ENCODE peak calls at places on chromosomes 11 and 22, in ten cellular contexts. One of them, this sample, is unnamed.
A peak's percentile ranks its signal among the peaks of the same experiment; 100 is the strongest.

GRCh38 chr11:17036666-17037658 is 22.7 kb upstream of the PLEKHA7 start:
- DNase-seq in heart right ventricle: no peak
- DNase-seq in neuronal stem cell: no peak
- DNase-seq in stomach: peak; percentile 60
- DNase-seq in adrenal gland: no peak
- DNase-seq in BE2C: no peak
- DNase-seq in H1: peak; percentile 66
- DNase-seq in right atrium auricular region: no peak
- DNase-seq in SJSA1: no peak
- DNase-seq in effector memory CD4-positive, alpha-beta T cell: no peak
- DNase-seq in this sample: peak; percentile 43

GRCh38 chr11:117999354-117999993 is 13.3 kb downstream of the IL10RA start:
- DNase-seq in heart right ventricle: no peak
- DNase-seq in neuronal stem cell: no peak
- DNase-seq in stomach: no peak
- DNase-seq in adrenal gland: no peak
- DNase-seq in BE2C: no peak
- DNase-seq in H1: no peak
- DNase-seq in right atrium auricular region: no peak
- DNase-seq in SJSA1: no peak
- DNase-seq in effector memory CD4-positive, alpha-beta T cell: no peak
- DNase-seq in this sample: no peak

GRCh38 chr11:62444271-62444833 is 25.5 kb downstream of the SCGB1A1 start:
- DNase-seq in heart right ventricle: peak; percentile 61
- DNase-seq in neuronal stem cell: no peak
- DNase-seq in stomach: peak; percentile 30
- DNase-seq in adrenal gland: peak; percentile 49
- DNase-seq in BE2C: peak; percentile 62
- DNase-seq in H1: no peak
- DNase-seq in right atrium auricular region: peak; percentile 86
- DNase-seq in SJSA1: peak; percentile 74
- DNase-seq in effector memory CD4-positive, alpha-beta T cell: no peak
- DNase-seq in this sample: peak; percentile 65

GRCh38 chr11:78381867-78382266 is 35.8 kb downstream of the GAB2 start:
- DNase-seq in heart right ventricle: no peak
- DNase-seq in neuronal stem cell: no peak
- DNase-seq in stomach: no peak
- DNase-seq in adrenal gland: no peak
- DNase-seq in BE2C: no peak
- DNase-seq in H1: no peak
- DNase-seq in right atrium auricular region: no peak
- DNase-seq in SJSA1: no peak
- DNase-seq in effector memory CD4-positive, alpha-beta T cell: no peak
- DNase-seq in this sample: no peak

GRCh38 chr11:14741195-14741594 is 97.6 kb downstream of the PDE3B start:
- DNase-seq in heart right ventricle: no peak
- DNase-seq in neuronal stem cell: no peak
- DNase-seq in stomach: no peak
- DNase-seq in adrenal gland: no peak
- DNase-seq in BE2C: no peak
- DNase-seq in H1: no peak
- DNase-seq in right atrium auricular region: no peak
- DNase-seq in SJSA1: no peak
- DNase-seq in effector memory CD4-positive, alpha-beta T cell: no peak
- DNase-seq in this sample: no peak

GRCh38 chr11:126053340-126054286 is 9.1 kb downstream of the CDON start:
- DNase-seq in heart right ventricle: no peak
- DNase-seq in neuronal stem cell: no peak
- DNase-seq in stomach: no peak
- DNase-seq in adrenal gland: no peak
- DNase-seq in BE2C: no peak
- DNase-seq in H1: no peak
- DNase-seq in right atrium auricular region: no peak
- DNase-seq in SJSA1: no peak
- DNase-seq in effector memory CD4-positive, alpha-beta T cell: no peak
- DNase-seq in this sample: no peak

GRCh38 chr11:76266269-76266668 is 60.0 kb upstream of the WNT11 start:
- DNase-seq in heart right ventricle: no peak
- DNase-seq in neuronal stem cell: no peak
- DNase-seq in stomach: no peak
- DNase-seq in adrenal gland: peak; percentile 82
- DNase-seq in BE2C: no peak
- DNase-seq in H1: no peak
- DNase-seq in right atrium auricular region: peak; percentile 81
- DNase-seq in SJSA1: no peak
- DNase-seq in effector memory CD4-positive, alpha-beta T cell: no peak
- DNase-seq in this sample: no peak

GRCh38 chr11:102791271-102792036 is 6.5 kb downstream of the MMP1 start:
- DNase-seq in heart right ventricle: no peak
- DNase-seq in neuronal stem cell: no peak
- DNase-seq in stomach: no peak
- DNase-seq in adrenal gland: no peak
- DNase-seq in BE2C: no peak
- DNase-seq in H1: no peak
- DNase-seq in right atrium auricular region: no peak
- DNase-seq in SJSA1: no peak
- DNase-seq in effector memory CD4-positive, alpha-beta T cell: no peak
- DNase-seq in this sample: no peak

GRCh38 chr22:19393704-19394103 is 37.8 kb downstream of the HIRA start:
- DNase-seq in heart right ventricle: no peak
- DNase-seq in neuronal stem cell: no peak
- DNase-seq in stomach: no peak
- DNase-seq in adrenal gland: no peak
- DNase-seq in BE2C: no peak
- DNase-seq in H1: no peak
- DNase-seq in right atrium auricular region: no peak
- DNase-seq in SJSA1: no peak
- DNase-seq in effector memory CD4-positive, alpha-beta T cell: no peak
- DNase-seq in this sample: no peak

GRCh38 chr11:57425565-57426438 is 1.1 kb downstream of the SLC43A3 start:
- DNase-seq in heart right ventricle: peak; percentile 69
- DNase-seq in neuronal stem cell: no peak
- DNase-seq in stomach: peak; percentile 25
- DNase-seq in adrenal gland: peak; percentile 58
- DNase-seq in BE2C: no peak
- DNase-seq in H1: no peak
- DNase-seq in right atrium auricular region: peak; percentile 86
- DNase-seq in SJSA1: no peak
- DNase-seq in effector memory CD4-positive, alpha-beta T cell: no peak
- DNase-seq in this sample: peak; percentile 51

GRCh38 chr11:2688381-2689231 is 11.2 kb downstream of the KCNQ1OT1 start:
- DNase-seq in heart right ventricle: no peak
- DNase-seq in neuronal stem cell: no peak
- DNase-seq in stomach: no peak
- DNase-seq in adrenal gland: no peak
- DNase-seq in BE2C: no peak
- DNase-seq in H1: no peak
- DNase-seq in right atrium auricular region: no peak
- DNase-seq in SJSA1: no peak
- DNase-seq in effector memory CD4-positive, alpha-beta T cell: no peak
- DNase-seq in this sample: no peak

GRCh38 chr11:105177658-105178057 is 38.1 kb upstream of the CARD18 start:
- DNase-seq in heart right ventricle: no peak
- DNase-seq in neuronal stem cell: no peak
- DNase-seq in stomach: no peak
- DNase-seq in adrenal gland: no peak
- DNase-seq in BE2C: no peak
- DNase-seq in H1: no peak
- DNase-seq in right atrium auricular region: no peak
- DNase-seq in SJSA1: peak; percentile 43
- DNase-seq in effector memory CD4-positive, alpha-beta T cell: no peak
- DNase-seq in this sample: no peak

GRCh38 chr11:61654397-61654829 is 25.8 kb upstream of the DAGLA start:
- DNase-seq in heart right ventricle: peak; percentile 76
- DNase-seq in neuronal stem cell: no peak
- DNase-seq in stomach: no peak
- DNase-seq in adrenal gland: peak; percentile 61
- DNase-seq in BE2C: no peak
- DNase-seq in H1: no peak
- DNase-seq in right atrium auricular region: peak; percentile 77
- DNase-seq in SJSA1: no peak
- DNase-seq in effector memory CD4-positive, alpha-beta T cell: no peak
- DNase-seq in this sample: peak; percentile 53

GRCh38 chr22:17781319-17782031 is 7.2 kb upstream of the BID start:
- DNase-seq in heart right ventricle: no peak
- DNase-seq in neuronal stem cell: no peak
- DNase-seq in stomach: no peak
- DNase-seq in adrenal gland: peak; percentile 35
- DNase-seq in BE2C: peak; percentile 90
- DNase-seq in H1: no peak
- DNase-seq in right atrium auricular region: no peak
- DNase-seq in SJSA1: peak; percentile 76
- DNase-seq in effector memory CD4-positive, alpha-beta T cell: peak; percentile 25
- DNase-seq in this sample: no peak

GRCh38 chr11:33828604-33829429 is 54.5 kb upstream of the FBXO3 start:
- DNase-seq in heart right ventricle: no peak
- DNase-seq in neuronal stem cell: peak; percentile 2
- DNase-seq in stomach: no peak
- DNase-seq in adrenal gland: no peak
- DNase-seq in BE2C: no peak
- DNase-seq in H1: peak; percentile 67
- DNase-seq in right atrium auricular region: no peak
- DNase-seq in SJSA1: no peak
- DNase-seq in effector memory CD4-positive, alpha-beta T cell: no peak
- DNase-seq in this sample: no peak

GRCh38 chr11:75103380-75104026 is 6.8 kb upstream of the OR2AT4 start:
- DNase-seq in heart right ventricle: no peak
- DNase-seq in neuronal stem cell: no peak
- DNase-seq in stomach: no peak
- DNase-seq in adrenal gland: no peak
- DNase-seq in BE2C: no peak
- DNase-seq in H1: no peak
- DNase-seq in right atrium auricular region: no peak
- DNase-seq in SJSA1: no peak
- DNase-seq in effector memory CD4-positive, alpha-beta T cell: no peak
- DNase-seq in this sample: no peak

GRCh38 chr22:41966607-41967240 is 2.5 kb upstream of the SEPTIN3 start:
- DNase-seq in heart right ventricle: no peak
- DNase-seq in neuronal stem cell: no peak
- DNase-seq in stomach: peak; percentile 38
- DNase-seq in adrenal gland: peak; percentile 91
- DNase-seq in BE2C: peak; percentile 70
- DNase-seq in H1: peak; percentile 62
- DNase-seq in right atrium auricular region: no peak
- DNase-seq in SJSA1: peak; percentile 41
- DNase-seq in effector memory CD4-positive, alpha-beta T cell: no peak
- DNase-seq in this sample: peak; percentile 41

GRCh38 chr11:122491486-122491885 is 164.0 kb upstream of the UBASH3B start:
- DNase-seq in heart right ventricle: peak; percentile 37
- DNase-seq in neuronal stem cell: no peak
- DNase-seq in stomach: no peak
- DNase-seq in adrenal gland: peak; percentile 15
- DNase-seq in BE2C: no peak
- DNase-seq in H1: no peak
- DNase-seq in right atrium auricular region: no peak
- DNase-seq in SJSA1: no peak
- DNase-seq in effector memory CD4-positive, alpha-beta T cell: no peak
- DNase-seq in this sample: no peak

GRCh38 chr22:30235687-30236170 is 10.8 kb downstream of the LIF start:
- DNase-seq in heart right ventricle: no peak
- DNase-seq in neuronal stem cell: no peak
- DNase-seq in stomach: no peak
- DNase-seq in adrenal gland: peak; percentile 67
- DNase-seq in BE2C: no peak
- DNase-seq in H1: no peak
- DNase-seq in right atrium auricular region: no peak
- DNase-seq in SJSA1: peak; percentile 83
- DNase-seq in effector memory CD4-positive, alpha-beta T cell: no peak
- DNase-seq in this sample: no peak

GRCh38 chr22:23534851-23535717 is 45.0 kb downstream of the IGLL1 start:
- DNase-seq in heart right ventricle: no peak
- DNase-seq in neuronal stem cell: no peak
- DNase-seq in stomach: no peak
- DNase-seq in adrenal gland: no peak
- DNase-seq in BE2C: no peak
- DNase-seq in H1: no peak
- DNase-seq in right atrium auricular region: no peak
- DNase-seq in SJSA1: no peak
- DNase-seq in effector memory CD4-positive, alpha-beta T cell: no peak
- DNase-seq in this sample: no peak
- H3K4me1 ChIP-seq in heart right ventricle: no peaks in the 10 kb centered on the region
- H3K4me1 ChIP-seq in neuronal stem cell: peaks cover 45% of the 10 kb centered on the region
- H3K4me1 ChIP-seq in stomach: peaks cover 22% of the 10 kb centered on the region
- H3K4me1 ChIP-seq in adrenal gland: no peaks in the 10 kb centered on the region
- H3K4me1 ChIP-seq in BE2C: peaks cover 35% of the 10 kb centered on the region
- H3K4me1 ChIP-seq in H1: peaks cover 20% of the 10 kb centered on the region
- H3K4me1 ChIP-seq in right atrium auricular region: no peaks in the 10 kb centered on the region
- H3K4me1 ChIP-seq in SJSA1: no peaks in the 10 kb centered on the region
- H3K4me1 ChIP-seq in effector memory CD4-positive, alpha-beta T cell: no peaks in the 10 kb centered on the region
- H3K4me1 ChIP-seq in this sample: peaks cover 60% of the 10 kb centered on the region

DNA sequence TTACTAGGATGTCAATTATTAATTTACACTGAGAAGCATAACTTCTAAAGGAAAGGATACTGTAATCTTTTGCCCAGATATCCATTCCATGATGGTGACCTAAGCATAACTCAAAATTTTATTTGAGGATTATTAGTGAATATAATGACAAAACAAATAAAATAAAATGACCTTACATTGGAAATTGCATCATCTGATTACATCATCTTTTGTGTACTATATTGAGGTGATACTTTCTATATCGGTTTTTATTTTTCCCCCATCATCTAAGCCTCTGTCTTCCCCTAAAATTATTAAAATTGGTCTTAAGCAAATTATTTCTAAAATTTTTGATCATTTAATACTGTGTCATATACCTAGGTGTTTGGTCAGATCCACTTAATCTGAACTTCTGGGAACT is 150.1 kb upstream of the CTSC start:
- DNase-seq in heart right ventricle: no peak
- DNase-seq in neuronal stem cell: no peak
- DNase-seq in stomach: no peak
- DNase-seq in adrenal gland: no peak
- DNase-seq in BE2C: no peak
- DNase-seq in H1: no peak
- DNase-seq in right atrium auricular region: no peak
- DNase-seq in SJSA1: no peak
- DNase-seq in effector memory CD4-positive, alpha-beta T cell: no peak
- DNase-seq in this sample: no peak
- H3K4me1 ChIP-seq in heart right ventricle: no peaks in the 10 kb centered on the region
- H3K4me1 ChIP-seq in neuronal stem cell: no peaks in the 10 kb centered on the region
- H3K4me1 ChIP-seq in stomach: no peaks in the 10 kb centered on the region
- H3K4me1 ChIP-seq in adrenal gland: no peaks in the 10 kb centered on the region
- H3K4me1 ChIP-seq in BE2C: no peaks in the 10 kb centered on the region
- H3K4me1 ChIP-seq in H1: no peaks in the 10 kb centered on the region
- H3K4me1 ChIP-seq in right atrium auricular region: no peaks in the 10 kb centered on the region
- H3K4me1 ChIP-seq in SJSA1: peaks cover 10% of the 10 kb centered on the region
- H3K4me1 ChIP-seq in effector memory CD4-positive, alpha-beta T cell: peaks cover 5% of the 10 kb centered on the region
- H3K4me1 ChIP-seq in this sample: no peaks in the 10 kb centered on the region

GRCh38 chr11:46256540-46257001 is 20.9 kb upstream of the CREB3L1 start:
- DNase-seq in heart right ventricle: no peak
- DNase-seq in neuronal stem cell: no peak
- DNase-seq in stomach: no peak
- DNase-seq in adrenal gland: no peak
- DNase-seq in BE2C: no peak
- DNase-seq in H1: no peak
- DNase-seq in right atrium auricular region: no peak
- DNase-seq in SJSA1: no peak
- DNase-seq in effector memory CD4-positive, alpha-beta T cell: no peak
- DNase-seq in this sample: no peak
- H3K4me1 ChIP-seq in heart right ventricle: peaks cover 5% of the 10 kb centered on the region
- H3K4me1 ChIP-seq in neuronal stem cell: peaks cover 8% of the 10 kb centered on the region
- H3K4me1 ChIP-seq in stomach: peaks cover 3% of the 10 kb centered on the region
- H3K4me1 ChIP-seq in adrenal gland: no peaks in the 10 kb centered on the region
- H3K4me1 ChIP-seq in BE2C: no peaks in the 10 kb centered on the region
- H3K4me1 ChIP-seq in H1: no peaks in the 10 kb centered on the region
- H3K4me1 ChIP-seq in right atrium auricular region: no peaks in the 10 kb centered on the region
- H3K4me1 ChIP-seq in SJSA1: no peaks in the 10 kb centered on the region
- H3K4me1 ChIP-seq in effector memory CD4-positive, alpha-beta T cell: no peaks in the 10 kb centered on the region
- H3K4me1 ChIP-seq in this sample: peaks cover 28% of the 10 kb centered on the region

GRCh38 chr11:66322732-66323427 is 6.0 kb upstream of the CD248 start:
- DNase-seq in heart right ventricle: no peak
- DNase-seq in neuronal stem cell: no peak
- DNase-seq in stomach: no peak
- DNase-seq in adrenal gland: no peak
- DNase-seq in BE2C: no peak
- DNase-seq in H1: no peak
- DNase-seq in right atrium auricular region: peak; percentile 83
- DNase-seq in SJSA1: no peak
- DNase-seq in effector memory CD4-positive, alpha-beta T cell: no peak
- DNase-seq in this sample: no peak
- H3K4me1 ChIP-seq in heart right ventricle: peaks cover 33% of the 10 kb centered on the region
- H3K4me1 ChIP-seq in neuronal stem cell: peaks cover 45% of the 10 kb centered on the region
- H3K4me1 ChIP-seq in stomach: peaks cover 32% of the 10 kb centered on the region
- H3K4me1 ChIP-seq in adrenal gland: no peaks in the 10 kb centered on the region
- H3K4me1 ChIP-seq in BE2C: peaks cover 21% of the 10 kb centered on the region
- H3K4me1 ChIP-seq in H1: peaks cover 4% of the 10 kb centered on the region
- H3K4me1 ChIP-seq in right atrium auricular region: peaks cover 36% of the 10 kb centered on the region
- H3K4me1 ChIP-seq in SJSA1: peaks cover 61% of the 10 kb centered on the region
- H3K4me1 ChIP-seq in effector memory CD4-positive, alpha-beta T cell: peaks cover 30% of the 10 kb centered on the region
- H3K4me1 ChIP-seq in this sample: peaks cover 24% of the 10 kb centered on the region